ENCODE peak calls at places on chromosomes 12 and 14, in four cellular contexts. W is A172, R is DMS153, B is NCI-H2029 treated with DMSO at 0.1 percent for 48 hours. J is an unnamed sample.

GRCh38 chr12:92735131-92735721 is 32.4 kb downstream of the PLEKHG7 start:
- DNase-seq in W (no peak), R (peak), B (peak), J (peak)

GRCh38 chr12:23204933-23205778 is 580.2 kb downstream of the ETNK1 start:
- DNase-seq in W (peak), R (peak), B (peak), J (peak)

GRCh38 chr12:52023182-52023975 is 16.6 kb downstream of the TAMALIN start:
- DNase-seq in W (peak), R (peak), B (peak), J (peak)

GRCh38 chr14:21136024-21136423 is 19.8 kb downstream of the OR5AU1 start:
- DNase-seq in W (no peak), R (peak), B (no peak), J (no peak)

GRCh38 chr12:3655331-3655900 is 97.5 kb downstream of the CRACR2A start:
- DNase-seq in W (peak), R (peak), B (peak), J (peak)

GRCh38 chr14:61192970-61193369 is 88.2 kb downstream of the TMEM30B start:
- DNase-seq in W (no peak), R (no peak), B (no peak), J (no peak)

GRCh38 chr12:7588703-7589329 is 76.9 kb downstream of the APOBEC1 start:
- DNase-seq in W (peak), R (no peak), B (no peak), J (peak)

GRCh38 chr14:89000007-89000942 is 175.8 kb downstream of the TTC8 start:
- DNase-seq in W (peak), R (no peak), B (no peak), J (peak)

GRCh38 chr12:74328623-74329022 is 209.0 kb upstream of the ATXN7L3B start:
- DNase-seq in W (peak), R (no peak), B (no peak), J (no peak)

GRCh38 chr14:100144996-100145646 is 14.3 kb downstream of the DEGS2 start:
- DNase-seq in W (no peak), R (no peak), B (no peak), J (no peak)

J was measured in HT1080.